ENCODE peak calls at places on chromosomes 3 and 15, in six cellular contexts. P is GM23248, K is anterior cingulate cortex, L is T-cell, W is RWPE2, Q is NCI-H1092 treated with DMSO at 0.1 percent for 48 hours. J is an unnamed sample.

GRCh38 chr15:95249524-95249923 is 1018.2 kb downstream of the MCTP2 start:
- DNase-seq in P (no peak), K (no peak), L (no peak), W (no peak), Q (no peak), J (no peak)

GRCh38 chr3:151452346-151452745 is 8.5 kb downstream of the IGSF10 start:
- DNase-seq in P (no peak), K (no peak), L (no peak), W (no peak), Q (no peak), J (no peak)

GRCh38 chr3:23748398-23749110 is 57.2 kb upstream of the UBE2E1 start:
- DNase-seq in P (peak; percentile 64), K (no peak), L (no peak), W (no peak), Q (no peak), J (no peak)

GRCh38 chr15:31304736-31305365 is 21.8 kb upstream of the KLF13 start:
- DNase-seq in P (peak; percentile 30), K (no peak), L (no peak), W (no peak), Q (peak; percentile 43), J (peak; percentile 53)

GRCh38 chr15:22980189-22981136 is at the start of gene CYFIP1:
- DNase-seq in P (peak; percentile 92), K (peak; percentile 35), L (no peak), W (peak; percentile 96), Q (peak; percentile 7), J (peak; percentile 88)

GRCh38 chr3:114418107-114418506 is 124.3 kb downstream of the TIGIT start:
- DNase-seq in P (peak; percentile 56), K (no peak), L (no peak), W (no peak), Q (no peak), J (no peak)

GRCh38 chr15:91118796-91119590 is 18.9 kb downstream of the SV2B start:
- DNase-seq in P (no peak), K (no peak), L (no peak), W (no peak), Q (no peak), J (no peak)

GRCh38 chr3:58120075-58120812 is 90.5 kb downstream of the DNASE1L3 start:
- DNase-seq in P (no peak), K (no peak), L (no peak), W (peak; percentile 17), Q (no peak), J (no peak)

GRCh38 chr3:45549961-45550360 is 44.6 kb upstream of the LIMD1 start:
- DNase-seq in P (no peak), K (no peak), L (no peak), W (no peak), Q (no peak), J (no peak)

GRCh38 chr3:79767194-79767952 is 425 bp downstream of the ROBO1 start:
- DNase-seq in P (no peak), K (no peak), L (no peak), W (no peak), Q (no peak), J (no peak)

GRCh38 chr3:127853681-127854080 is 31.4 kb upstream of the MGLL start:
- DNase-seq in P (no peak), K (no peak), L (no peak), W (no peak), Q (no peak), J (no peak)

GRCh38 chr3:165638066-165638465 is 199.2 kb downstream of the BCHE start:
- DNase-seq in P (no peak), K (no peak), L (no peak), W (no peak), Q (no peak), J (no peak)

GRCh38 chr15:63601026-63601726 is 4.0 kb downstream of the FBXL22 start:
- DNase-seq in P (peak; percentile 70), K (no peak), L (peak; percentile 48), W (no peak), Q (peak; percentile 46), J (peak; percentile 41)

GRCh38 chr3:50610181-50610971 is 1.2 kb downstream of the CISH start:
- DNase-seq in P (no peak), K (no peak), L (no peak), W (no peak), Q (no peak), J (no peak)

GRCh38 chr15:57403946-57404345 is 27.6 kb downstream of the CGNL1 start:
- DNase-seq in P (no peak), K (no peak), L (no peak), W (no peak), Q (no peak), J (no peak)

GRCh38 chr3:49461443-49462171 is 8.5 kb upstream of the DAG1 start:
- DNase-seq in P (peak; percentile 49), K (no peak), L (no peak), W (no peak), Q (no peak), J (no peak)

GRCh38 chr15:98954411-98954810 is 53.2 kb downstream of the PGPEP1L start:
- DNase-seq in P (peak; percentile 89), K (peak; percentile 81), L (no peak), W (peak; percentile 17), Q (peak; percentile 21), J (peak; percentile 59)

GRCh38 chr15:29124581-29125381 is 144.8 kb downstream of the NSMCE3 start:
- DNase-seq in P (peak; percentile 39), K (no peak), L (no peak), W (no peak), Q (no peak), J (no peak)

GRCh38 chr15:90221251-90221900 is 12.4 kb downstream of the CIB1 start:
- DNase-seq in P (peak; percentile 91), K (peak; percentile 72), L (no peak), W (no peak), Q (peak; percentile 54), J (peak; percentile 87)

GRCh38 chr15:59678620-59679019 is 10.5 kb downstream of the BNIP2 start:
- DNase-seq in P (peak; percentile 23), K (no peak), L (no peak), W (no peak), Q (no peak), J (no peak)

GRCh38 chr3:122794779-122795673 is at the start of gene SLC49A4:
- DNase-seq in P (peak; percentile 86), K (no peak), L (peak; percentile 40), W (peak; percentile 69), Q (no peak), J (peak; percentile 78)